ENCODE peak calls at places on chromosome 11, in six cellular contexts. S is K562, L is A549, J is HepG2, P is endothelial cell of umbilical vein, Z is GM12878. E is an unnamed sample.

GRCh38 chr11:71948314-71949027 is 19.6 kb downstream of the RNF121 start:
- DNase-seq in S (peak; percentile 80), L (peak; percentile 65), J (peak; percentile 75), P (peak; percentile 77), Z (no peak), E (no peak)

GRCh38 chr11:44911031-44911814 is 39.5 kb downstream of the TP53I11 start:
- DNase-seq in S (peak; percentile 74), L (peak; percentile 82), J (peak; percentile 61), P (peak; percentile 80), Z (no peak), E (peak; percentile 86)

GRCh38 chr11:134587345-134587744 is 175.3 kb upstream of the B3GAT1 start:
- DNase-seq in S (no peak), L (no peak), J (no peak), P (no peak), Z (no peak), E (no peak)

GRCh38 chr11:100445231-100445735 is 241.8 kb upstream of the ARHGAP42 start:
- DNase-seq in S (no peak), L (no peak), J (no peak), P (peak; percentile 13), Z (no peak), E (no peak)

GRCh38 chr11:103936059-103936458 is 100.4 kb upstream of the DDI1 start:
- DNase-seq in S (no peak), L (no peak), J (no peak), P (no peak), Z (no peak), E (no peak)

GRCh38 chr11:68402355-68403031 is 58.1 kb upstream of the PPP6R3 start:
- DNase-seq in S (no peak), L (no peak), J (no peak), P (no peak), Z (no peak), E (no peak)

GRCh38 chr11:73942030-73942429 is 8.8 kb upstream of the DNAJB13 start:
- DNase-seq in S (no peak), L (no peak), J (no peak), P (peak; percentile 91), Z (no peak), E (no peak)

GRCh38 chr11:16767137-16767536 is 28.7 kb downstream of the C11orf58 start:
- DNase-seq in S (no peak), L (no peak), J (no peak), P (no peak), Z (no peak), E (no peak)

GRCh38 chr11:34600339-34601084 is 20.4 kb upstream of the EHF start:
- DNase-seq in S (peak; percentile 91), L (peak; percentile 98), J (peak; percentile 96), P (no peak), Z (no peak), E (no peak)
- TF ChIP-seq MYC in S (peak; percentile 40), L (no peak), J (peak; percentile 27), P (no peak), Z (no peak), E (no peak)

DNA sequence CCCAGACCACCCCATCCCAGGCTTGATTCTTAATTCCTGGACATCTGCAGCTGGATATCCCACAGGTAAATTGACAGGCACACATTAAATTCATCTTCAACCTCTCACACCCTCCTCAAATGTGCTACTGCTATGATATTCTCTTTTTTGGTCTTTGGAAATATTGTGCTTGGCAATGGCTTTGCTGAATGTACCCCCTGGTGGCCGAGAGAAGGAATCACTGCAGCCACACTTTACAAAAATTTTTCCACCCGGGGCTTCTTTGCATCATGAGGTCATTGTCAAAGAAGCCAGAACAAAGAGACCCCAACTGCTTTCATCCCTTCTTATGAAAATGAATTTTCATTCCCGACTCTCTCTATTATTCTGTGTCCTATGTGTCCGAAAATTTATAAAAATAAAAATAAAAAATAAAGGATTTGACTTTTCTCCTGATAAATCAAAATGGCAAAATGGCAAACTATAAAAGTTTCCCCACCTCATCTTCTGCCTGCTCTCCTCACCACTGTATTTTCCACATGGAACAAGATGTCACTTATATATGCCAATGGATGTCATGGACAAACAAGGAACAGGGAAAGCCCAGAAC is 15.0 kb upstream of the CYB5R2 start:
- DNase-seq in S (peak; percentile 31), L (peak; percentile 44), J (peak; percentile 16), P (peak; percentile 36), Z (no peak), E (peak; percentile 41)
- TF ChIP-seq MYC in S (no peak), L (no peak), J (no peak), P (no peak), Z (no peak), E (no peak)

DNA sequence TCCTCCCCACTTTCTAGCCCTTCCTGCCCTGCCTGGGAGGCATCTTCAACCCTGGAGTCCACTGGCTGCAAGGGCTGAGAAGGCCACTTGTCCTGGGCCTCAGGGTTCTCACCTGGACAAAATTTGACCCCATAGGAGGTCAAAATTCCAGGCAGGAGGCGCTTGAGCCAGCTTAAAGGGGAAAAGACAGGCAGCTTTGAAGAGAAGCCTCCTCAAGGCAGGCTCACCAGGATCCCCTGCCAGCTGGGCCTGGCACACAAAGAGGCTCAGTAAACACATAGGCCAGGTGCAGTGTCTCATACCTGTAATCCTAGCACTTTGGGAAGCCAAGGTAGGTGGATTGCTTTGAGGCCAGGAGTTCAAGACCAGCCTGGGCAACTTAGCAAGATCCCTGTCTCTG is 53.0 kb upstream of the MPEG1 start:
- DNase-seq in S (no peak), L (no peak), J (no peak), P (no peak), Z (no peak), E (no peak)
- TF ChIP-seq MYC in S (no peak), L (no peak), J (no peak), P (no peak), Z (no peak), E (no peak)

DNA sequence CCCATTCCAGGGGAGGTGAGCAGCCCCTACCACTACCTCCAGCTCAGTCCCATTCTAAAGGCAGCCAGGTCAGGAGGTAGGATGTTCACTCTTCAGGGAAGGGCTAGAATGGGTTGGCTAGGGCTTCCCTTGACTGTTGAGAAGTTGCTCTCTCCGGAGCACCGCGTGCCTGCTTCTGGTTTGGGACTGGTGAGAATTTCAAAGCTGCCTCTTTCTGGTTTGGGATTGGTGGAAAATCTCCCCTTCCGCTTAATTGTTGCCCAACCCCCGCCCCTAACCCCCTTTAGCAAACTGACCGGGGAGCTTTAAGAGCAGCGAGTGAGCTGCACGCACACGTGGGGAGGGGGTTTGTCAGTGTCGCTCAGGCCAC is 689 bp downstream of the USP2 start:
- DNase-seq in S (peak; percentile 29), L (no peak), J (peak; percentile 47), P (no peak), Z (no peak), E (peak; percentile 50)
- TF ChIP-seq MYC in S (no peak), L (no peak), J (no peak), P (no peak), Z (no peak), E (no peak)

E was measured in NB4.